ENCODE peak calls at places on chromosomes 6 and 20, in four cellular contexts. One of them, this sample, is unnamed.

GRCh38 chr6:25660512-25660911 is 8.5 kb downstream of the SCGN start:
- DNase-seq in MV-4-11: peak; percentile 44
- DNase-seq in neuronal stem cell: no peak
- DNase-seq in mucosa of descending colon: no peak
- DNase-seq in this sample: no peak

GRCh38 chr20:17992224-17992637 is 23.4 kb downstream of the MGME1 start:
- DNase-seq in mucosa of descending colon: no peak
- DNase-seq in neuronal stem cell: no peak
- DNase-seq in MV-4-11: peak; percentile 37
- DNase-seq in this sample: no peak

GRCh38 chr6:113630738-113631535 is 226.2 kb upstream of the MARCKS start:
- DNase-seq in MV-4-11: peak; percentile 85
- DNase-seq in neuronal stem cell: no peak
- DNase-seq in mucosa of descending colon: no peak
- DNase-seq in this sample: peak; percentile 57

GRCh38 chr6:152986978-152987377 is 4.1 kb upstream of the FBXO5 start:
- DNase-seq in mucosa of descending colon: no peak
- DNase-seq in neuronal stem cell: no peak
- DNase-seq in MV-4-11: no peak
- DNase-seq in this sample: no peak

GRCh38 chr20:47043076-47043475 is 148.4 kb downstream of the EYA2 start:
- DNase-seq in MV-4-11: no peak
- DNase-seq in mucosa of descending colon: no peak
- DNase-seq in neuronal stem cell: no peak
- DNase-seq in this sample: no peak

GRCh38 chr6:125942677-125943527 is 13.7 kb upstream of the HINT3 start:
- DNase-seq in neuronal stem cell: no peak
- DNase-seq in mucosa of descending colon: peak; percentile 32
- DNase-seq in MV-4-11: no peak
- DNase-seq in this sample: no peak

GRCh38 chr20:7144464-7144863 is 377.0 kb downstream of the BMP2 start:
- DNase-seq in MV-4-11: no peak
- DNase-seq in neuronal stem cell: no peak
- DNase-seq in mucosa of descending colon: no peak
- DNase-seq in this sample: no peak

GRCh38 chr6:138654715-138655634 is 118.6 kb upstream of the CCDC28A start:
- DNase-seq in neuronal stem cell: no peak
- DNase-seq in mucosa of descending colon: no peak
- DNase-seq in MV-4-11: no peak
- DNase-seq in this sample: no peak

GRCh38 chr20:51326241-51326819 is 216.2 kb downstream of the NFATC2 start:
- DNase-seq in mucosa of descending colon: peak; percentile 42
- DNase-seq in neuronal stem cell: peak; percentile 57
- DNase-seq in MV-4-11: no peak
- DNase-seq in this sample: no peak

GRCh38 chr20:37358366-37359150 is 12.6 kb downstream of the SRC start:
- DNase-seq in neuronal stem cell: no peak
- DNase-seq in MV-4-11: no peak
- DNase-seq in mucosa of descending colon: no peak
- DNase-seq in this sample: peak; percentile 71

GRCh38 chr6:46199387-46199786 is 28.6 kb upstream of the ENPP5 start:
- DNase-seq in MV-4-11: no peak
- DNase-seq in mucosa of descending colon: no peak
- DNase-seq in neuronal stem cell: no peak
- DNase-seq in this sample: no peak

GRCh38 chr6:16477367-16478149 is 239.2 kb downstream of the GMPR start:
- DNase-seq in neuronal stem cell: no peak
- DNase-seq in mucosa of descending colon: no peak
- DNase-seq in MV-4-11: no peak
- DNase-seq in this sample: no peak

GRCh38 chr6:16559091-16559490 is 202.2 kb downstream of the ATXN1 start:
- DNase-seq in MV-4-11: no peak
- DNase-seq in mucosa of descending colon: no peak
- DNase-seq in neuronal stem cell: no peak
- DNase-seq in this sample: no peak

GRCh38 chr6:106910999-106911949 is 63.3 kb downstream of the CD24 start:
- DNase-seq in MV-4-11: no peak
- DNase-seq in mucosa of descending colon: no peak
- DNase-seq in neuronal stem cell: no peak
- DNase-seq in this sample: no peak

GRCh38 chr6:124655856-124656255 is 306.4 kb upstream of the RNF217 start:
- DNase-seq in neuronal stem cell: no peak
- DNase-seq in mucosa of descending colon: no peak
- DNase-seq in MV-4-11: no peak
- DNase-seq in this sample: no peak

GRCh38 chr6:16126881-16127280 is 2.0 kb upstream of the MYLIP start:
- DNase-seq in mucosa of descending colon: no peak
- DNase-seq in neuronal stem cell: no peak
- DNase-seq in MV-4-11: no peak
- DNase-seq in this sample: no peak

GRCh38 chr20:24504331-24505285 is 35.2 kb downstream of the SYNDIG1 start:
- DNase-seq in neuronal stem cell: no peak
- DNase-seq in MV-4-11: peak; percentile 27
- DNase-seq in mucosa of descending colon: no peak
- DNase-seq in this sample: no peak

GRCh38 chr6:113412589-113413367 is 444.4 kb upstream of the MARCKS start:
- DNase-seq in mucosa of descending colon: no peak
- DNase-seq in MV-4-11: no peak
- DNase-seq in neuronal stem cell: no peak
- DNase-seq in this sample: no peak

GRCh38 chr6:168215121-168215808 is 104.3 kb downstream of the DACT2 start:
- DNase-seq in mucosa of descending colon: no peak
- DNase-seq in neuronal stem cell: no peak
- DNase-seq in MV-4-11: no peak
- DNase-seq in this sample: no peak

GRCh38 chr6:47477497-47478232 is at the start of gene CD2AP:
- DNase-seq in neuronal stem cell: peak; percentile 88
- DNase-seq in MV-4-11: peak; percentile 60
- DNase-seq in mucosa of descending colon: peak; percentile 94
- DNase-seq in this sample: peak; percentile 94

GRCh38 chr6:63426844-63427243 is 107.1 kb upstream of the LGSN start:
- DNase-seq in MV-4-11: no peak
- DNase-seq in neuronal stem cell: no peak
- DNase-seq in mucosa of descending colon: no peak
- DNase-seq in this sample: no peak

GRCh38 chr20:33680681-33681080 is 5.5 kb downstream of the E2F1 start:
- DNase-seq in MV-4-11: no peak
- DNase-seq in neuronal stem cell: no peak
- DNase-seq in mucosa of descending colon: no peak
- DNase-seq in this sample: no peak

GRCh38 chr20:36306557-36307411 is 645 bp downstream of the DLGAP4 start:
- DNase-seq in mucosa of descending colon: no peak
- DNase-seq in neuronal stem cell: no peak
- DNase-seq in MV-4-11: no peak
- DNase-seq in this sample: peak; percentile 60

This sample was measured in upper lobe of right lung.